ENCODE peak calls at places on chromosomes 1 and 21, in seven cellular contexts. P is endothelial cell of umbilical vein, L is heart left ventricle, Z is gastrocnemius medialis, F is body of pancreas, U is A549, E is transverse colon. J is an unnamed sample.

GRCh38 chr1:220927442-220927841 is 48.2 kb downstream of the HLX start:
- DNase-seq in P (no peak), L (no peak), Z (no peak), F (peak), U (no peak), E (no peak), J (no peak)

GRCh38 chr1:231332761-231333160 is 4.9 kb downstream of the EXOC8 start:
- DNase-seq in P (no peak), L (no peak), Z (no peak), F (no peak), U (no peak), E (no peak), J (no peak)

GRCh38 chr21:26116456-26117011 is 54.0 kb downstream of the APP start:
- DNase-seq in P (no peak), L (no peak), Z (no peak), F (peak), U (no peak), E (no peak), J (no peak)

GRCh38 chr1:109788695-109789521 is 25.2 kb upstream of the EPS8L3 start:
- DNase-seq in P (no peak), L (no peak), Z (peak), F (no peak), U (peak), E (peak), J (peak)

GRCh38 chr1:183467687-183468086 is 4.6 kb upstream of the SMG7 start:
- DNase-seq in P (no peak), L (no peak), Z (no peak), F (no peak), U (peak), E (no peak), J (no peak)

GRCh38 chr1:59305188-59305587 is 8.3 kb downstream of the FGGY start:
- DNase-seq in P (no peak), L (no peak), Z (no peak), F (no peak), U (no peak), E (no peak), J (no peak)

GRCh38 chr1:59180715-59181114 is 116.2 kb upstream of the FGGY start:
- DNase-seq in P (no peak), L (no peak), Z (no peak), F (no peak), U (no peak), E (no peak), J (no peak)

GRCh38 chr21:17466166-17466565 is 46.7 kb upstream of the CXADR start:
- DNase-seq in P (no peak), L (no peak), Z (no peak), F (peak), U (peak), E (peak), J (no peak)

GRCh38 chr1:54849219-54850081 is 37.5 kb downstream of the DHCR24 start:
- DNase-seq in P (no peak), L (no peak), Z (no peak), F (no peak), U (no peak), E (no peak), J (no peak)

GRCh38 chr1:32249831-32250525 is 1.1 kb upstream of the LCK start:
- DNase-seq in P (peak), L (peak), Z (peak), F (peak), U (no peak), E (peak), J (no peak)

GRCh38 chr1:53582211-53583020 is 123.2 kb downstream of the DMRTB1 start:
- DNase-seq in P (no peak), L (peak), Z (no peak), F (peak), U (no peak), E (no peak), J (no peak)

GRCh38 chr1:61602663-61603062 is 122.3 kb downstream of the TM2D1 start:
- DNase-seq in P (no peak), L (no peak), Z (no peak), F (no peak), U (no peak), E (no peak), J (no peak)

GRCh38 chr1:143735764-143736461 is 235.9 kb downstream of the FAM72C start:
- DNase-seq in P (peak), L (no peak), Z (no peak), F (no peak), U (peak), E (no peak), J (no peak)

GRCh38 chr1:238674331-238674730 is 712.0 kb upstream of the CHRM3 start:
- DNase-seq in P (no peak), L (no peak), Z (no peak), F (no peak), U (no peak), E (no peak), J (no peak)

GRCh38 chr1:156767101-156767878 is at the start of gene PRCC:
- DNase-seq in P (peak), L (peak), Z (peak), F (peak), U (peak), E (peak), J (peak)
- TF ChIP-seq POLR2A in P (no peak), L (peak), Z (peak), F (peak), U (peak), E (peak), J (peak)

DNA sequence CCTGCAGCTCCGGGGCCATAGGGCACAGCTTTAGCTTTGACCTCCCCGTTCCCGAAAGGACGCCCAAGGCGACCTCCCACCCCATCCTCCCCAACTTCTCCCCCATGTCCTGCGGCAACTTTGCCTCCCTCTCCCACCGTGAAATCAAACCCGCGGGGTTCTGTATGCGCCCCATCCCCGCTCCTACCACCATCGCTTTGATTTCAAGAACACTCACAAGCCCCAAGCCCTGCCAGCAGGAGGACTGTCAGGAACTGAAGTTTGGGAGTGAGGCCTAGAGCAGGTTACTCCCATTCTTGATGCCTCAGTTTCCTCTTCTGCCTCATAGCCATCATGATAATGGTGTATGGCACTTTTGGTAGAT is 2.3 kb downstream of the PTPRU start:
- DNase-seq in P (no peak), L (no peak), Z (no peak), F (no peak), U (no peak), E (no peak), J (no peak)
- TF ChIP-seq CTCF in P (no peak), L (no peak), Z (no peak), F (no peak), U (no peak), E (no peak), J (no peak)

GRCh38 chr21:34981793-34982192 is 67.3 kb downstream of the RUNX1 start:
- DNase-seq in P (no peak), L (no peak), Z (no peak), F (no peak), U (no peak), E (no peak), J (no peak)

GRCh38 chr21:34977333-34977732 is 71.8 kb downstream of the RUNX1 start:
- DNase-seq in P (no peak), L (no peak), Z (no peak), F (no peak), U (no peak), E (no peak), J (no peak)

GRCh38 chr21:34980423-34981115 is 68.5 kb downstream of the RUNX1 start:
- DNase-seq in P (no peak), L (no peak), Z (no peak), F (no peak), U (no peak), E (no peak), J (no peak)

GRCh38 chr21:34983680-34984086 is 65.4 kb downstream of the RUNX1 start:
- DNase-seq in P (peak), L (no peak), Z (no peak), F (no peak), U (no peak), E (no peak), J (no peak)

GRCh38 chr21:34979383-34979782 is 69.7 kb downstream of the RUNX1 start:
- DNase-seq in P (no peak), L (no peak), Z (no peak), F (no peak), U (no peak), E (no peak), J (no peak)
- TF ChIP-seq POLR2A in P (no peak), L (no peak), Z (no peak), F (no peak), U (no peak), E (no peak), J (no peak)

GRCh38 chr1:18611311-18611710 is 19.3 kb upstream of the PAX7 start:
- DNase-seq in P (no peak), L (no peak), Z (no peak), F (no peak), U (no peak), E (no peak), J (no peak)

GRCh38 chr1:18606443-18607288 is 24.0 kb upstream of the PAX7 start:
- DNase-seq in P (no peak), L (no peak), Z (no peak), F (no peak), U (no peak), E (no peak), J (no peak)

GRCh38 chr1:18607289-18607760 is 23.3 kb upstream of the PAX7 start:
- DNase-seq in P (no peak), L (no peak), Z (no peak), F (no peak), U (no peak), E (no peak), J (no peak)

GRCh38 chr1:18612088-18612487 is 18.6 kb upstream of the PAX7 start:
- DNase-seq in P (no peak), L (no peak), Z (no peak), F (no peak), U (no peak), E (no peak), J (no peak)

DNA sequence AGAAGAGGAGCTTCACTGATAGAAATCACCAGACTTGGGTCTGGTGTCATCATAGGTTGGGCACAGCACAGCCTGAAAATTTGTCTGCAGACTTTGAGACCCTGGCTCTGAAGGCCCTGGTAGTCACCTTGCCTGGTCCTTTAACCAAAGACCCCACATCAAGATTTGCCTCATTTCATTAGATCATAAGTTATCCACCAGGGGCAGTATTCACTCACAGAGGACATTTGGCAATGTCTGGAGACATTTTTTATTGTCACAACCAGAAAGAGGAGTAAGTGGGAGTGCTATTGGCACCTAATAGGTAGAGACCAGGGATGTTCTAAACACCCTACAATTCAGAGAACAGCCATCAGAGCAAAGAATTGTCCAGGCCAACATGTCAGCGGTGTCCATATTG is 22.1 kb upstream of the PAX7 start:
- DNase-seq in P (no peak), L (no peak), Z (no peak), F (no peak), U (no peak), E (no peak), J (no peak)
- TF ChIP-seq CTCF in P (no peak), L (no peak), Z (no peak), F (no peak), U (no peak), E (no peak), J (no peak)

DNA sequence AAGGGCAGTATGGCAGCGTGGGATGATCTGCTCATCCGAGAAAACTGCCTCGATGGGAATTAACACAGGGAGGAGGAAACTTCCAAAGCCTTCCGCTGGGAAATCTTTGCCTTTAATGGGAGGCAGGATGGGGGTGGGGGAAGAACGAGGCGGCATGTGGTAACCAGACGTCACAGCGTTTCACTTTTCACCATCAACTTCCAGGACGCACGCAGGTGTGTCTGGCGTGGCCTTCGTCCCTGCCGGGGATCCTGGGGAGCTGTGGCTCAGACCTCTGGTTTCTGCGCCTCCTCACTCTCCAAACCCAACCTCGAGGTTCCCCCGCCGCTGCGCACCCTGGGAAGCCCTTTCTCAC is 282 bp downstream of the RSPH1 start:
- DNase-seq in P (no peak), L (no peak), Z (no peak), F (peak), U (no peak), E (peak), J (no peak)
- TF ChIP-seq POLR2A in P (no peak), L (no peak), Z (no peak), F (no peak), U (no peak), E (no peak), J (no peak)

DNA sequence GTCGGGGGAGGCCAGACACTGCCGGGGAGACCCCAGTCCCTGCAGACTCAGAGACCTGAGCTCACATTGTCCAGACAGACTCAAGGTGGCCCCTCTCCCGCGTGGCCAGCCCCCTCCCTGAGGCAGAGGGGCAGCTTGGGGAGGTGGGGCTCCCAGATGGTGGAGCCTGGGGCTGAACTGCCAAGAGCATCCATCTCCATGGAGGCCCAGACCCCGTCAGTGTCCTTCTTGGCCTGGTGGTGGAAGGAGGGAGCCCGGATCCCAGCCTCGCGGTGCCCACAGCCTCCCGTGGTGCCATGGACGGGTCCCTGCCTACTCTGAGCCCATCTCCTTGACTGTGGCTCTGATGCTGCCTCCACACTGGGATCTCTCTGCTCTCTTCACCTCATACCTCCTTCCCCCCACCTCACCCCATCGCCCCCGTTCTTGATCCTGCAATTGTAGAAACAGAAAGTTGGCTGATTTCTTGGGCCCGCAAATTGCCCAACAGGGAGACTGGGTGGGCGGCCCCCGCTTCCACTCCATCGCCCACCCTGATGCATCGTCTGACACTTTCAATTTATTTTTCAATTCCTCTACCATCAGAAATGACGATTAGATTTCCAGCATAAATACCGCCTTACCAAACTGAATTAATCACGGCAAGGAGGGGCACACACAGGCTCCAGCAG is 348.9 kb downstream of the MATN1 start:
- DNase-seq in P (no peak), L (no peak), Z (no peak), F (no peak), U (no peak), E (no peak), J (no peak)
- TF ChIP-seq CTCF in P (no peak), L (no peak), Z (no peak), F (no peak), U (no peak), E (no peak), J (no peak)

GRCh38 chr1:24900486-24900849 is 29.6 kb downstream of the RUNX3 start:
- DNase-seq in P (no peak), L (no peak), Z (no peak), F (no peak), U (no peak), E (peak), J (no peak)
- TF ChIP-seq POLR2A in P (no peak), L (no peak), Z (no peak), F (no peak), U (no peak), E (no peak), J (no peak)